ENCODE peak calls at places on chromosomes 5 and 9, in six cellular contexts. One of them, this sample, is unnamed.

GRCh38 chr5:74042559-74043357 is 416.8 kb downstream of the ARHGEF28 start:
- DNase-seq in astrocyte of the spinal cord: peak; percentile 61
- DNase-seq in epithelial cell of esophagus: peak; percentile 93
- DNase-seq in brain microvascular endothelial cell: peak; percentile 80
- DNase-seq in natural killer cell: no peak
- DNase-seq in gastrocnemius medialis: no peak
- DNase-seq in this sample: no peak

GRCh38 chr5:83377131-83377865 is 94.2 kb upstream of the VCAN start:
- DNase-seq in astrocyte of the spinal cord: peak; percentile 54
- DNase-seq in epithelial cell of esophagus: peak; percentile 33
- DNase-seq in brain microvascular endothelial cell: peak; percentile 22
- DNase-seq in natural killer cell: no peak
- DNase-seq in gastrocnemius medialis: no peak
- DNase-seq in this sample: no peak

GRCh38 chr9:105359899-105360298 is 87.9 kb upstream of the FSD1L start:
- DNase-seq in astrocyte of the spinal cord: peak; percentile 60
- DNase-seq in epithelial cell of esophagus: no peak
- DNase-seq in brain microvascular endothelial cell: peak; percentile 73
- DNase-seq in natural killer cell: no peak
- DNase-seq in gastrocnemius medialis: no peak
- DNase-seq in this sample: no peak

GRCh38 chr9:80285325-80285724 is 713.6 kb downstream of the TLE4 start:
- DNase-seq in astrocyte of the spinal cord: peak; percentile 12
- DNase-seq in epithelial cell of esophagus: peak; percentile 28
- DNase-seq in brain microvascular endothelial cell: peak; percentile 56
- DNase-seq in natural killer cell: no peak
- DNase-seq in gastrocnemius medialis: no peak
- DNase-seq in this sample: no peak

GRCh38 chr5:16664368-16664767 is 47.6 kb upstream of the RETREG1 start:
- DNase-seq in astrocyte of the spinal cord: no peak
- DNase-seq in epithelial cell of esophagus: no peak
- DNase-seq in brain microvascular endothelial cell: no peak
- DNase-seq in natural killer cell: no peak
- DNase-seq in gastrocnemius medialis: no peak
- DNase-seq in this sample: no peak

GRCh38 chr5:157306092-157306491 is 40.2 kb downstream of the CYFIP2 start:
- DNase-seq in astrocyte of the spinal cord: no peak
- DNase-seq in epithelial cell of esophagus: no peak
- DNase-seq in brain microvascular endothelial cell: no peak
- DNase-seq in natural killer cell: no peak
- DNase-seq in gastrocnemius medialis: no peak
- DNase-seq in this sample: no peak

GRCh38 chr9:135522931-135523330 is 1.7 kb downstream of the LCN1 start:
- DNase-seq in astrocyte of the spinal cord: no peak
- DNase-seq in epithelial cell of esophagus: no peak
- DNase-seq in brain microvascular endothelial cell: no peak
- DNase-seq in natural killer cell: peak; percentile 6
- DNase-seq in gastrocnemius medialis: no peak
- DNase-seq in this sample: no peak

GRCh38 chr5:107414802-107415201 is 255.9 kb downstream of the EFNA5 start:
- DNase-seq in astrocyte of the spinal cord: no peak
- DNase-seq in epithelial cell of esophagus: no peak
- DNase-seq in brain microvascular endothelial cell: no peak
- DNase-seq in natural killer cell: no peak
- DNase-seq in gastrocnemius medialis: no peak
- DNase-seq in this sample: no peak

GRCh38 chr5:94810281-94810680 is 191.8 kb downstream of the SLF1 start:
- DNase-seq in astrocyte of the spinal cord: no peak
- DNase-seq in epithelial cell of esophagus: no peak
- DNase-seq in brain microvascular endothelial cell: no peak
- DNase-seq in natural killer cell: no peak
- DNase-seq in gastrocnemius medialis: no peak
- DNase-seq in this sample: no peak

GRCh38 chr5:109533847-109534272 is 124.1 kb upstream of the PJA2 start:
- DNase-seq in astrocyte of the spinal cord: no peak
- DNase-seq in epithelial cell of esophagus: no peak
- DNase-seq in brain microvascular endothelial cell: peak; percentile 33
- DNase-seq in natural killer cell: no peak
- DNase-seq in gastrocnemius medialis: no peak
- DNase-seq in this sample: no peak

GRCh38 chr9:132750668-132751067 is 80.4 kb downstream of the GTF3C4 start:
- DNase-seq in astrocyte of the spinal cord: no peak
- DNase-seq in epithelial cell of esophagus: no peak
- DNase-seq in brain microvascular endothelial cell: no peak
- DNase-seq in natural killer cell: no peak
- DNase-seq in gastrocnemius medialis: no peak
- DNase-seq in this sample: peak; percentile 30

GRCh38 chr5:147547730-147548129 is 37.9 kb upstream of the DPYSL3 start:
- DNase-seq in astrocyte of the spinal cord: peak; percentile 39
- DNase-seq in epithelial cell of esophagus: no peak
- DNase-seq in brain microvascular endothelial cell: peak; percentile 43
- DNase-seq in natural killer cell: no peak
- DNase-seq in gastrocnemius medialis: no peak
- DNase-seq in this sample: no peak

GRCh38 chr9:125189011-125189360 is 617 bp downstream of the PPP6C start:
- DNase-seq in astrocyte of the spinal cord: no peak
- DNase-seq in epithelial cell of esophagus: peak; percentile 21
- DNase-seq in brain microvascular endothelial cell: no peak
- DNase-seq in natural killer cell: no peak
- DNase-seq in gastrocnemius medialis: no peak
- DNase-seq in this sample: peak; percentile 91

GRCh38 chr9:8514760-8515159 is 715.2 kb upstream of the DMAC1 start:
- DNase-seq in astrocyte of the spinal cord: no peak
- DNase-seq in epithelial cell of esophagus: no peak
- DNase-seq in brain microvascular endothelial cell: no peak
- DNase-seq in natural killer cell: no peak
- DNase-seq in gastrocnemius medialis: no peak
- DNase-seq in this sample: no peak

GRCh38 chr9:106953166-106953565 is 90.2 kb downstream of the ZNF462 start:
- DNase-seq in astrocyte of the spinal cord: peak; percentile 56
- DNase-seq in epithelial cell of esophagus: peak; percentile 31
- DNase-seq in brain microvascular endothelial cell: peak; percentile 40
- DNase-seq in natural killer cell: no peak
- DNase-seq in gastrocnemius medialis: peak; percentile 6
- DNase-seq in this sample: no peak

GRCh38 chr9:127154003-127154389 is 31.6 kb upstream of the ANGPTL2 start:
- DNase-seq in astrocyte of the spinal cord: no peak
- DNase-seq in epithelial cell of esophagus: no peak
- DNase-seq in brain microvascular endothelial cell: no peak
- DNase-seq in natural killer cell: no peak
- DNase-seq in gastrocnemius medialis: no peak
- DNase-seq in this sample: no peak

GRCh38 chr5:145775893-145776444 is 59.2 kb downstream of the PRELID2 start:
- DNase-seq in astrocyte of the spinal cord: peak; percentile 87
- DNase-seq in epithelial cell of esophagus: peak; percentile 88
- DNase-seq in brain microvascular endothelial cell: peak; percentile 97
- DNase-seq in natural killer cell: no peak
- DNase-seq in gastrocnemius medialis: no peak
- DNase-seq in this sample: no peak

GRCh38 chr9:14585730-14586473 is 107.3 kb downstream of the ZDHHC21 start:
- DNase-seq in astrocyte of the spinal cord: no peak
- DNase-seq in epithelial cell of esophagus: no peak
- DNase-seq in brain microvascular endothelial cell: no peak
- DNase-seq in natural killer cell: no peak
- DNase-seq in gastrocnemius medialis: no peak
- DNase-seq in this sample: no peak

GRCh38 chr5:72353046-72353445 is 32.9 kb downstream of the PTCD2 start:
- DNase-seq in astrocyte of the spinal cord: peak; percentile 66
- DNase-seq in epithelial cell of esophagus: no peak
- DNase-seq in brain microvascular endothelial cell: peak; percentile 69
- DNase-seq in natural killer cell: no peak
- DNase-seq in gastrocnemius medialis: no peak
- DNase-seq in this sample: no peak

GRCh38 chr5:159240301-159240870 is 22.7 kb upstream of the UBLCP1 start:
- DNase-seq in astrocyte of the spinal cord: peak; percentile 34
- DNase-seq in epithelial cell of esophagus: peak; percentile 68
- DNase-seq in brain microvascular endothelial cell: peak; percentile 66
- DNase-seq in natural killer cell: no peak
- DNase-seq in gastrocnemius medialis: no peak
- DNase-seq in this sample: no peak

GRCh38 chr5:106393276-106393675 is 1277.5 kb downstream of the EFNA5 start:
- DNase-seq in astrocyte of the spinal cord: no peak
- DNase-seq in epithelial cell of esophagus: no peak
- DNase-seq in brain microvascular endothelial cell: no peak
- DNase-seq in natural killer cell: no peak
- DNase-seq in gastrocnemius medialis: no peak
- DNase-seq in this sample: no peak

GRCh38 chr9:22052376-22052945 is 43.4 kb upstream of the CDKN2B start:
- DNase-seq in astrocyte of the spinal cord: peak; percentile 99
- DNase-seq in epithelial cell of esophagus: peak; percentile 98
- DNase-seq in brain microvascular endothelial cell: peak; percentile 99
- DNase-seq in natural killer cell: no peak
- DNase-seq in gastrocnemius medialis: no peak
- DNase-seq in this sample: no peak

GRCh38 chr5:96338624-96339023 is 94.4 kb downstream of the PCSK1 start:
- DNase-seq in astrocyte of the spinal cord: no peak
- DNase-seq in epithelial cell of esophagus: no peak
- DNase-seq in brain microvascular endothelial cell: no peak
- DNase-seq in natural killer cell: no peak
- DNase-seq in gastrocnemius medialis: peak; percentile 80
- DNase-seq in this sample: no peak

GRCh38 chr9:23088932-23089364 is 642.3 kb downstream of the DMRTA1 start:
- DNase-seq in astrocyte of the spinal cord: no peak
- DNase-seq in epithelial cell of esophagus: peak; percentile 8
- DNase-seq in brain microvascular endothelial cell: no peak
- DNase-seq in natural killer cell: no peak
- DNase-seq in gastrocnemius medialis: no peak
- DNase-seq in this sample: no peak

GRCh38 chr9:38371495-38371894 is 21.0 kb upstream of the ALDH1B1 start:
- DNase-seq in astrocyte of the spinal cord: no peak
- DNase-seq in epithelial cell of esophagus: peak; percentile 74
- DNase-seq in brain microvascular endothelial cell: no peak
- DNase-seq in natural killer cell: no peak
- DNase-seq in gastrocnemius medialis: peak; percentile 17
- DNase-seq in this sample: no peak

GRCh38 chr5:78341445-78341844 is 19.0 kb upstream of the SCAMP1 start:
- DNase-seq in astrocyte of the spinal cord: no peak
- DNase-seq in epithelial cell of esophagus: no peak
- DNase-seq in brain microvascular endothelial cell: no peak
- DNase-seq in natural killer cell: no peak
- DNase-seq in gastrocnemius medialis: no peak
- DNase-seq in this sample: no peak

GRCh38 chr5:121315786-121316185 is 535.9 kb upstream of the FTMT start:
- DNase-seq in astrocyte of the spinal cord: no peak
- DNase-seq in epithelial cell of esophagus: peak; percentile 62
- DNase-seq in brain microvascular endothelial cell: no peak
- DNase-seq in natural killer cell: no peak
- DNase-seq in gastrocnemius medialis: no peak
- DNase-seq in this sample: no peak

GRCh38 chr5:160635678-160636077 is 214.0 kb downstream of the PTTG1 start:
- DNase-seq in astrocyte of the spinal cord: no peak
- DNase-seq in epithelial cell of esophagus: no peak
- DNase-seq in brain microvascular endothelial cell: no peak
- DNase-seq in natural killer cell: no peak
- DNase-seq in gastrocnemius medialis: no peak
- DNase-seq in this sample: no peak

GRCh38 chr9:124454296-124454695 is 4.0 kb downstream of the ADGRD2 start:
- DNase-seq in astrocyte of the spinal cord: no peak
- DNase-seq in epithelial cell of esophagus: no peak
- DNase-seq in brain microvascular endothelial cell: no peak
- DNase-seq in natural killer cell: no peak
- DNase-seq in gastrocnemius medialis: no peak
- DNase-seq in this sample: peak; percentile 76

DNA sequence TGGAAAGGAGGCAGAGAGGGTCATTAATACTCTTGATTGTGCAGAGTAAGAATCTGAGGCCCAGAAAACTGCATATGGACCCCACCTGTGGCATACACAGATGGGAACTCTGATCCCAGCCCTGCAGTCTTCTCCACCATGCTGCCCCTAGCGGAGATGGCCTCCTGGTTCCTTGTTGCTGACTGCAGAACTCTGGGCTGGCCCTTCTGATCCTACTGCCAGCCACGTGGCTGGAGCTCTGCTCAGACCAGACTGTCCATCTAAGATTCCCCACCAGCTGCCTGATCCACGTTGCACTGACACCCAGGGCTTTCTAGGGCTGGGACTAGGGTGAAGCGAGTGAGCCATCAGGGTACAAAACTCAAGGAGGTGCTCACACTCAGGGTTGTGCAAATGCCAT is 245.7 kb upstream of the NR4A3 start:
- DNase-seq in astrocyte of the spinal cord: no peak
- DNase-seq in epithelial cell of esophagus: no peak
- DNase-seq in brain microvascular endothelial cell: no peak
- DNase-seq in natural killer cell: no peak
- DNase-seq in gastrocnemius medialis: no peak
- DNase-seq in this sample: no peak
- TF ChIP-seq CTCF in astrocyte of the spinal cord: no peak
- TF ChIP-seq CTCF in epithelial cell of esophagus: no peak
- TF ChIP-seq CTCF in brain microvascular endothelial cell: no peak
- TF ChIP-seq CTCF in natural killer cell: no peak
- TF ChIP-seq CTCF in gastrocnemius medialis: no peak
- TF ChIP-seq CTCF in this sample: no peak

GRCh38 chr5:81182396-81183390 is 50.4 kb upstream of the CKMT2 start:
- DNase-seq in astrocyte of the spinal cord: no peak
- DNase-seq in epithelial cell of esophagus: peak; percentile 70
- DNase-seq in brain microvascular endothelial cell: no peak
- DNase-seq in natural killer cell: no peak
- DNase-seq in gastrocnemius medialis: no peak
- DNase-seq in this sample: no peak
- TF ChIP-seq CTCF in astrocyte of the spinal cord: no peak
- TF ChIP-seq CTCF in epithelial cell of esophagus: no peak
- TF ChIP-seq CTCF in brain microvascular endothelial cell: no peak
- TF ChIP-seq CTCF in natural killer cell: no peak
- TF ChIP-seq CTCF in gastrocnemius medialis: no peak
- TF ChIP-seq CTCF in this sample: no peak

GRCh38 chr5:170070556-170071412 is 34.9 kb upstream of the FOXI1 start:
- DNase-seq in astrocyte of the spinal cord: peak; percentile 42
- DNase-seq in epithelial cell of esophagus: peak; percentile 42
- DNase-seq in brain microvascular endothelial cell: peak; percentile 29
- DNase-seq in natural killer cell: no peak
- DNase-seq in gastrocnemius medialis: no peak
- DNase-seq in this sample: no peak
- TF ChIP-seq CTCF in astrocyte of the spinal cord: peak; percentile 79
- TF ChIP-seq CTCF in epithelial cell of esophagus: peak; percentile 81
- TF ChIP-seq CTCF in brain microvascular endothelial cell: peak; percentile 96
- TF ChIP-seq CTCF in natural killer cell: no peak
- TF ChIP-seq CTCF in gastrocnemius medialis: no peak
- TF ChIP-seq CTCF in this sample: peak; percentile 89

GRCh38 chr5:180330810-180331646 is 22.1 kb downstream of the GFPT2 start:
- DNase-seq in astrocyte of the spinal cord: peak; percentile 98
- DNase-seq in epithelial cell of esophagus: peak; percentile 56
- DNase-seq in brain microvascular endothelial cell: peak; percentile 97
- DNase-seq in natural killer cell: no peak
- DNase-seq in gastrocnemius medialis: peak; percentile 64
- DNase-seq in this sample: no peak

GRCh38 chr5:180332861-180333260 is 20.3 kb downstream of the GFPT2 start:
- DNase-seq in astrocyte of the spinal cord: no peak
- DNase-seq in epithelial cell of esophagus: no peak
- DNase-seq in brain microvascular endothelial cell: no peak
- DNase-seq in natural killer cell: no peak
- DNase-seq in gastrocnemius medialis: no peak
- DNase-seq in this sample: no peak

GRCh38 chr5:180333661-180334060 is 19.5 kb downstream of the GFPT2 start:
- DNase-seq in astrocyte of the spinal cord: peak; percentile 76
- DNase-seq in epithelial cell of esophagus: peak; percentile 14
- DNase-seq in brain microvascular endothelial cell: peak; percentile 83
- DNase-seq in natural killer cell: no peak
- DNase-seq in gastrocnemius medialis: no peak
- DNase-seq in this sample: no peak

GRCh38 chr5:180331647-180331950 is 21.5 kb downstream of the GFPT2 start:
- DNase-seq in astrocyte of the spinal cord: no peak
- DNase-seq in epithelial cell of esophagus: no peak
- DNase-seq in brain microvascular endothelial cell: no peak
- DNase-seq in natural killer cell: no peak
- DNase-seq in gastrocnemius medialis: no peak
- DNase-seq in this sample: no peak

GRCh38 chr5:180332051-180332517 is 21.1 kb downstream of the GFPT2 start:
- DNase-seq in astrocyte of the spinal cord: peak; percentile 73
- DNase-seq in epithelial cell of esophagus: no peak
- DNase-seq in brain microvascular endothelial cell: no peak
- DNase-seq in natural killer cell: no peak
- DNase-seq in gastrocnemius medialis: no peak
- DNase-seq in this sample: no peak
- TF ChIP-seq CTCF in astrocyte of the spinal cord: peak; percentile 44
- TF ChIP-seq CTCF in epithelial cell of esophagus: no peak
- TF ChIP-seq CTCF in brain microvascular endothelial cell: peak; percentile 56
- TF ChIP-seq CTCF in natural killer cell: no peak
- TF ChIP-seq CTCF in gastrocnemius medialis: no peak
- TF ChIP-seq CTCF in this sample: peak; percentile 74

This sample was measured in chondrocyte.